ENCODE peak calls at places on chromosomes 16 and 17, in six cellular contexts. M is choroid plexus epithelial cell; U is astrocyte of the cerebellum; D is epithelial cell of esophagus; S is CD8-positive, alpha-beta memory T cell; Y is BJ. A is an unnamed sample.

GRCh38 chr17:76635659-76636360 is 7.7 kb downstream of the ST6GALNAC1 start:
- DNase-seq in M (no peak), U (no peak), D (no peak), S (no peak), Y (no peak), A (no peak)

GRCh38 chr16:73052441-73053030 is 4.6 kb upstream of the ZFHX3 start:
- DNase-seq in M (no peak), U (no peak), D (no peak), S (no peak), Y (no peak), A (no peak)

GRCh38 chr17:43312011-43312410 is 78.2 kb upstream of the RNU2-1 start:
- DNase-seq in M (no peak), U (no peak), D (no peak), S (no peak), Y (no peak), A (no peak)

GRCh38 chr17:9875441-9875840 is 29.6 kb downstream of the RCVRN start:
- DNase-seq in M (peak), U (peak), D (no peak), S (no peak), Y (peak), A (peak)

GRCh38 chr17:53142890-53143289 is 679.8 kb upstream of the KIF2B start:
- DNase-seq in M (no peak), U (no peak), D (no peak), S (no peak), Y (no peak), A (peak)

GRCh38 chr17:34365340-34365739 is 2.3 kb upstream of the CCL1 start:
- DNase-seq in M (no peak), U (no peak), D (no peak), S (no peak), Y (no peak), A (no peak)

GRCh38 chr17:83155128-83156081 is 76.0 kb downstream of the METRNL start:
- DNase-seq in M (peak), U (peak), D (no peak), S (no peak), Y (peak), A (peak)

GRCh38 chr16:84315422-84315821 is 20.7 kb downstream of the WFDC1 start:
- DNase-seq in M (peak), U (no peak), D (peak), S (no peak), Y (no peak), A (no peak)

GRCh38 chr16:30697264-30698138 is 1.5 kb upstream of the SRCAP start:
- DNase-seq in M (peak), U (no peak), D (no peak), S (no peak), Y (no peak), A (no peak)

GRCh38 chr16:14020141-14020540 is 51.0 kb upstream of the MRTFB start:
- DNase-seq in M (no peak), U (no peak), D (no peak), S (no peak), Y (no peak), A (no peak)

DNA sequence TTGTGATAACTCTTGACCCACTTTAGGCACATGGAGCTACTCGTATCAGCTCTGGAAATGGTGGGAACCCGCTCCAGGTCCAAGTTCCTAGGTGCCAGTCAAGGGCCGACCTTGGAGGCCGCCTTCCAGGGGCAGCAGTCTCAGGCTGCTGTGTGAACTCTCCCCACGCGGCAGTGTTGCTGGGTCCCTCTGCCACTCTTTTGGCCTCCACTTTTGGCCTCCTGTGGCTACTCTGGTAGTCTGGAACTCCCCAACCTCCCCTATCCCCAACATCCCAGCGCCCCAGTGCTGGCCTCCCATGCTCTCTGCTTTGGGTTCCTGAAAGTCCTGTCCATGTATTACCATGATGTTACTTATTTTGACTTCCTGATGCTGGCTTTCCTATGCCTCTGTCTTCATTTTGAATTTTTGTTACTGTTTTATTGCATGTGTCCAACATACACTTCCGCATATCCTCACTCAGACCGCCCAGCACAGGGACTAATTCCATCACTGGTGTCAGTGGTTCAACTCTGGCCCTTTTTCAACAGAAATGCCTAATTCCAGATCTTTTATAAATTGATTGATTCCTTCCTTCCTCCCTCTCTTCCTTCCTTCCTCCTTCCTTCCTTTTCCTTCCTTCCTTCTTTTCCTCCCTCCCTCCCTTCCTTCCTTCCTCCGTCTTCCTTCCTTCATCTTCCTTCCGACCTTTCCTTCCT is 44.1 kb downstream of the COX4I1 start:
- DNase-seq in M (no peak), U (no peak), D (no peak), S (no peak), Y (no peak), A (no peak)
- H3K4me3 ChIP-seq in M (no peak), U (no peak), D (no peak), S (no peak), Y (no peak), A (no peak)

DNA sequence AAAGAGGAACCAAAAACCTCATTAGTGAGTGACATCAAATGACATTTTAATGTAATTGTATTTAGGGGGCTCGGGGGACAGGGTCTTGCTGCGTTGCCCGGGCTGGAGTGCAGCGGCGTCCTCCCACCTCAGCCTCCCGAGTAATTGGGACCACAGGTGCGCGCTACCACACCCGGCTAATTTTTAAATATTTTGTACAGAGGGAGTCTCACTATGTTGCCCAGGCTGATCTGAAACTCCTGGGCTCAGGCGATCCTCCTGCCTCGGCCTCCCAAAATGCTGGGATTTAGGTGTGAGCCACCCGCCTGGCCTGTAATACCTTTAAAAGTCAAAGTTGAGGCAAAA is 581 bp downstream of the SNRNP25 start:
- DNase-seq in M (no peak), U (no peak), D (no peak), S (no peak), Y (no peak), A (no peak)
- H3K4me3 ChIP-seq in M (peak), U (peak), D (peak), S (peak), Y (peak), A (peak)

GRCh38 chr16:180101-180920 is at the start of gene HBQ1:
- DNase-seq in M (peak), U (no peak), D (peak), S (peak), Y (no peak), A (peak)
- H3K4me3 ChIP-seq in M (peak), U (peak), D (peak), S (peak), Y (peak), A (peak)

DNA sequence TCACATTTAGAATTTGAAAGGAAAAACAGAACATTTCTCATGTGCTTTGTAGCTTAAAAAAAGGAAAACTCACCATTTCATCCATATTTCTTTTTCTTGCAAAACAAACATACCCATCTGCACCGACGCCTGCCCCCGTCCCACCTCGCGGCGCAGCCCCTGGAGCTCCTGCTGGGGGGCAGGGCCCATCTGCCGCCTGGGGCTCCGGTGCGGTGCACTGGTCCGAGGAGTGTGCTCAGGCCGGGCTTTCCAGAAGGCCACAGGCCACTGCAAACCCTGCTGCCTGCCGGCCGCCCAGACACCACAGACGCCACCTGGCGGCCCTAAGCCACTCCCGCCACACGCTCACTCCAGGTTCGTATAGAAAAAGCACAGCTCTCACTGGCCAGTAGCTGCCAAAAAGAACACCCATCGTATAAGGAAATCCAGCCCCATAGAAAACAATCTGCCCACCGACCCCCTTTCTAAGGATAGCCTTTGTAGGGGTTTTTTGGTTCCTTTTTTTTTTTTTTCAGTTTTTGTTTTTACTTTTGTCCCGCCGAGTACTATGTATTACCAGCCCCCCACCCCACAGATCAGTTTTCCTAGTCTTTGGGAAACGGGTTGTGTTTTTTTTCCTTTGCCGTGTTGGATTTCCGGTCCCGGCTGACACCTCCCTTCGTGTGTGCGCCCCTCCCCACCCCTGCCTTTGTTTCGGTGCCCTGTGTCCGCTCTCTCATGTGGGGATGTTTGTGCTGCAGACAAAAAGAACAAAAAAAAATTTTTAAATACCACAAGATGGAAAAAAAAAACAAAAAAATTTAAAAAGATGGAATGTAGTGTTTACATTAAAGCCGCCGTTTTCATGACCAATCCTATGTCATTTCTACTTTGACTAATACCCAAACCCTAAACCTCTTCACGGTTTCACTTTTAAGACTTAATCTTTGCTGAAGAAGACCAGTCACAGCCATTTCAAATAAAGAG is 68.8 kb downstream of the AMFR start:
- DNase-seq in M (peak), U (peak), D (peak), S (peak), Y (no peak), A (peak)
- H3K4me3 ChIP-seq in M (peak), U (peak), D (peak), S (peak), Y (peak), A (peak)

DNA sequence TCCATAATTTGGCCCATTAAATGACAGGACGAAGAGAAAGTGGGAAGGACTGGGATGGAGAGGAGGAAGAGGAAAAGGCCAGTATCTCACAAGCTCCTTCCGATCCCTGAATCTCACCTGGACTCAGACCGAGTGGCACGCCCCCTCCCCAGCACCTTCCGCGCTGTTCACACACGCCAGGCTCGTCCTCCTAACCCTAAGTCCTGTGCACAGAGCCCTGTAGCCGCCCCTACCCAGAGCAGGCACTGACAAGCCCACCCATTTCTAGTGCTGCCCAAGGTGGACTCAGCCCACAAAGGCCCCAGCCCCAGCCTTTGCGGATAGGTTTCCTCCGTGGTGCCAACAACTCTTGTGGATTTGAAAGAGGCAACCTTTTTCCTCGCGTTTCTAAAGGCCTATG is 9.2 kb downstream of the HS3ST3B1 start:
- DNase-seq in M (no peak), U (no peak), D (no peak), S (no peak), Y (no peak), A (no peak)
- H3K4me3 ChIP-seq in M (peak), U (peak), D (peak), S (no peak), Y (peak), A (peak)

DNA sequence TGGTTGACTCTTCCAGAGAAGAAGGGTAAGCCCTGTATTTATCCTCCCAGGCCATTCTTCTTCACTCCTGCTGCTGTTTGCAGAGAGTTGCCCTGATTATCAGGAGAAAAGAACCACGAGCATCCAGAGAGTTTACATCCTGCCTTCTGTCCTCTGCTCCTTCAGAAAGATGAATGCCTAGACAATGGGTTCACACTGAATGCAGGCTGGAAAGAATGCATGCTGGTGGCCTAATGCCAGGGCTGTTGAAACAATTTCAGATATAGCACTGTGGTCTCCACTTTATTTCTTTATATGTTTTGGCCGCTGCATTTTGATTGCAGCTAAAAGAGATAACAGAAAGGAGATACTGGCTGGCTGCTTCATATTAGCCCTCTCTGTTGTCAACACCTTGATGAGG is 21.2 kb upstream of the HAS3 start:
- DNase-seq in M (peak), U (no peak), D (no peak), S (no peak), Y (no peak), A (no peak)
- H3K4me3 ChIP-seq in M (no peak), U (no peak), D (no peak), S (no peak), Y (no peak), A (no peak)

A was measured in astrocyte of the spinal cord.